ENCODE peak calls at places on chromosomes 5 and 9, in eight cellular contexts. U, F, R, T, X, A, E and K are unnamed samples.

GRCh38 chr9:34459941-34460340 is 1.3 kb downstream of the DNAI1 start:
- DNase-seq in A (no peak), F (no peak), R (peak), X (no peak), T (no peak), E (no peak), U (no peak), K (no peak)

GRCh38 chr5:66958126-66958983 is 238.2 kb downstream of the CD180 start:
- DNase-seq in E (no peak), A (no peak), R (peak), F (no peak), U (no peak), X (no peak), T (peak), K (no peak)

GRCh38 chr5:172886974-172887491 is 53.0 kb downstream of the ERGIC1 start:
- DNase-seq in X (peak), U (peak), F (no peak), E (no peak), R (peak), T (peak), A (no peak), K (no peak)

GRCh38 chr5:169874626-169875025 is 105.7 kb downstream of the INSYN2B start:
- DNase-seq in F (no peak), T (no peak), X (no peak), R (no peak), E (no peak), U (no peak), A (no peak), K (no peak)

GRCh38 chr5:179605026-179605833 is 18.2 kb downstream of the HNRNPH1 start:
- DNase-seq in U (no peak), E (no peak), A (no peak), R (peak), T (no peak), F (peak), X (no peak), K (no peak)

GRCh38 chr5:147310059-147310704 is 75.4 kb downstream of the STK32A start:
- DNase-seq in T (peak), U (peak), A (no peak), E (no peak), X (no peak), F (no peak), R (peak), K (peak)

GRCh38 chr9:129486496-129487306 is 134.2 kb downstream of the C9orf50 start:
- DNase-seq in A (no peak), F (peak), R (no peak), X (peak), T (no peak), E (no peak), U (peak), K (peak)

GRCh38 chr9:122029898-122030297 is 63.2 kb downstream of the TTLL11 start:
- DNase-seq in E (no peak), A (no peak), F (no peak), R (peak), T (no peak), X (no peak), U (no peak), K (no peak)

GRCh38 chr9:99264070-99264469 is 42.0 kb downstream of the SEC61B start:
- DNase-seq in U (no peak), T (no peak), X (no peak), E (no peak), F (no peak), R (peak), A (no peak), K (no peak)

GRCh38 chr5:157473383-157474370 is 13.7 kb downstream of the NIPAL4 start:
- DNase-seq in F (no peak), U (no peak), T (no peak), E (no peak), A (no peak), X (no peak), R (no peak), K (no peak)

GRCh38 chr9:37917315-37917731 is 13.4 kb upstream of the SLC25A51 start:
- DNase-seq in F (no peak), T (no peak), R (no peak), A (no peak), U (no peak), X (no peak), E (no peak), K (no peak)

GRCh38 chr5:165227515-165227914 is 1722.1 kb downstream of the MAT2B start:
- DNase-seq in E (no peak), U (no peak), F (no peak), T (no peak), R (peak), A (no peak), X (no peak), K (peak)

GRCh38 chr5:12413585-12413984 is 509.3 kb upstream of the CTNND2 start:
- DNase-seq in A (no peak), R (no peak), F (no peak), T (no peak), U (no peak), X (no peak), E (no peak), K (no peak)

GRCh38 chr9:74503219-74503618 is 6.1 kb downstream of the RORB start:
- DNase-seq in R (no peak), U (no peak), X (no peak), E (no peak), T (no peak), F (no peak), A (no peak), K (no peak)

GRCh38 chr5:126265917-126266316 is 157.3 kb upstream of the GRAMD2B start:
- DNase-seq in A (no peak), X (no peak), R (peak), F (no peak), E (no peak), U (no peak), T (no peak), K (no peak)

GRCh38 chr9:18896004-18896403 is 137.0 kb downstream of the SAXO1 start:
- DNase-seq in T (no peak), F (no peak), R (no peak), U (no peak), X (no peak), E (no peak), A (no peak), K (no peak)

GRCh38 chr9:133188006-133188842 is 20.8 kb downstream of the OBP2B start:
- DNase-seq in E (peak), U (peak), R (peak), F (no peak), X (no peak), T (peak), A (no peak), K (peak)

GRCh38 chr5:10331341-10331796 is 22.1 kb upstream of the MARCHF6 start:
- DNase-seq in X (peak), R (no peak), A (no peak), U (no peak), E (no peak), F (no peak), T (no peak), K (no peak)

GRCh38 chr9:95087659-95088242 is 229.8 kb downstream of the FANCC start:
- DNase-seq in E (no peak), F (no peak), R (peak), U (peak), T (peak), A (no peak), X (no peak), K (peak)

GRCh38 chr5:151772029-151772867 is 494 bp downstream of the G3BP1 start:
- DNase-seq in A (no peak), F (peak), T (peak), X (peak), U (peak), E (no peak), R (peak), K (peak)

GRCh38 chr9:17531642-17532254 is 47.1 kb upstream of the SH3GL2 start:
- DNase-seq in R (peak), A (no peak), F (no peak), X (no peak), E (peak), U (no peak), T (peak), K (peak)

GRCh38 chr9:89532478-89532877 is 34.6 kb upstream of the SEMA4D start:
- DNase-seq in A (no peak), R (peak), U (no peak), F (peak), X (no peak), T (no peak), E (no peak), K (no peak)

GRCh38 chr5:179802207-179802883 is 4.3 kb downstream of the MGAT4B start:
- DNase-seq in U (no peak), E (no peak), R (peak), A (no peak), F (no peak), X (no peak), T (no peak), K (no peak)

GRCh38 chr9:114626415-114627029 is 15.4 kb downstream of the TMEM268 start:
- DNase-seq in R (no peak), U (no peak), T (no peak), X (no peak), F (no peak), E (no peak), A (no peak), K (no peak)

GRCh38 chr5:178355662-178356061 is 123.1 kb upstream of the PHYKPL start:
- DNase-seq in T (no peak), E (no peak), A (no peak), R (peak), U (no peak), F (no peak), X (no peak), K (no peak)

GRCh38 chr5:74660863-74661262 is 20.3 kb upstream of the ENC1 start:
- DNase-seq in A (no peak), U (no peak), X (no peak), F (no peak), T (no peak), R (no peak), E (no peak), K (no peak)

GRCh38 chr9:35237303-35237702 is 75.5 kb downstream of the UNC13B start:
- DNase-seq in U (no peak), E (no peak), R (no peak), T (no peak), X (no peak), F (no peak), A (no peak), K (peak)

GRCh38 chr5:80389575-80389974 is 18.3 kb upstream of the ZFYVE16 start:
- DNase-seq in E (no peak), X (peak), F (no peak), A (no peak), R (no peak), U (peak), T (no peak), K (no peak)

GRCh38 chr9:129177443-129177790 is 644 bp downstream of the IER5L start:
- DNase-seq in E (no peak), U (no peak), R (peak), X (no peak), A (no peak), T (peak), F (no peak), K (no peak)

GRCh38 chr5:89337-90286 is 2.4 kb upstream of the PLEKHG4B start:
- DNase-seq in X (no peak), A (no peak), F (no peak), E (peak), U (no peak), R (no peak), T (no peak), K (no peak)

GRCh38 chr5:168076561-168076991 is 214.9 kb upstream of the WWC1 start:
- DNase-seq in E (no peak), F (no peak), X (no peak), R (peak), U (no peak), A (no peak), T (no peak), K (peak)

GRCh38 chr9:4750021-4750673 is 9.1 kb upstream of the AK3 start:
- DNase-seq in T (no peak), U (no peak), X (no peak), E (no peak), F (no peak), A (no peak), R (peak), K (no peak)

GRCh38 chr5:126801992-126802294 is 25.0 kb downstream of the LMNB1 start:
- DNase-seq in U (no peak), R (peak), T (no peak), A (no peak), X (no peak), E (no peak), F (no peak), K (no peak)

GRCh38 chr5:72209515-72210115 is 102.3 kb downstream of the MAP1B start:
- DNase-seq in X (no peak), A (no peak), U (no peak), R (peak), E (no peak), T (peak), F (no peak), K (no peak)

GRCh38 chr5:82765765-82766164 is 311.4 kb downstream of the TMEM167A start:
- DNase-seq in U (no peak), F (no peak), T (no peak), A (no peak), E (no peak), X (no peak), R (no peak), K (no peak)

GRCh38 chr5:10728679-10729078 is 32.4 kb downstream of the DAP start:
- DNase-seq in F (no peak), A (no peak), T (no peak), R (no peak), X (no peak), U (no peak), E (no peak), K (no peak)

GRCh38 chr9:114681594-114682332 is at the start of gene TEX48:
- DNase-seq in F (no peak), T (peak), R (peak), U (peak), A (peak), E (peak), X (peak), K (peak)

DNA sequence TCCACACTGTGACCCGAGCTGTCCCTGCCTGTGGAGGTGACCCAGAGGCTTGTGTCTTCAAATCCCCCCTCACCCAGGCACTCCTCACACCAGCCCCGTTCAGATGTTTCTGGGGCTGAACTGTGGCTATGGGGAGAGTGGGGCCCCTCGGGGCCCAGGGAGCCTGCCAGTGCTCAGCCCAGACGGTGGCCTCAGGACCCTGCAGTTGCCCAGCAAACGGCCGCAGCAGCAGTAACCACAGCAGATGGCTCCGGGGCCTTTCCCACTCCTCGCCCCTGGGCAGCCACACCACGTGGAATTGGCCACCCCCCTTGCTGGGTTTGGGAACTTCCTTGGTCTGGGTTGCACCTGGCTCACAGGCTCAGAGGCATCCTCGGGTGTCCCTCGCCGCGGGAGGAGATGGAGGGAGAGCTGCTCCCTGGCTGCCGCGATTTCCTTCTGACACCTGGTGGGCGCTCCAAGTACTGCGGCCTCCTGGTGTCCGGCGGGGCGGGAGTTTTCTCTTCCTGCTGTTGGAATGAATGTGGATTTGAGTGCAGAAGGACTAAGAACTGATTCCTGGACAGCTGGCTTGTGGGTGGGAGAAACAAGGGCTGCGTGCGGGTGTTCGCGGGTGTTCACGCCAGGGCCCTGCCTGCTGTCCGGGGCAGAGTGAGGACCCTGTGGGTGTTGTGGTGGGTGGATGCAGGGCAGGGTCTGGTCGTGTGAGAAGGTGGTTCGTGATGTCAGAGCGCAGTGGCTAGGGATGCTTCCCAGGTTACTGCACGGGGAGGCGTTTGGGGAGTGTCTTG is 97.5 kb downstream of the COL5A1 start:
- DNase-seq in X (peak), F (peak), T (peak), R (peak), E (peak), U (no peak), A (no peak), K (peak)
- TF ChIP-seq CTCF in X (peak), F (peak), T (peak), R (peak), E (peak), U (peak), A (peak), K (peak)

GRCh38 chr9:29826421-29826820 is 2253.1 kb upstream of the C9orf72 start:
- DNase-seq in U (peak), E (no peak), R (no peak), T (no peak), X (no peak), F (no peak), A (no peak), K (no peak)

GRCh38 chr9:29830815-29831214 is 2257.5 kb upstream of the C9orf72 start:
- DNase-seq in X (no peak), U (no peak), T (peak), E (no peak), R (peak), A (no peak), F (no peak), K (peak)
- TF ChIP-seq CTCF in X (no peak), U (no peak), T (peak), E (peak), R (peak), A (no peak), F (no peak), K (peak)

GRCh38 chr9:124369236-124369797 is 45.9 kb downstream of the PSMB7 start:
- DNase-seq in X (no peak), U (no peak), A (no peak), T (no peak), E (no peak), R (no peak), F (no peak), K (no peak)
- TF ChIP-seq CTCF in X (no peak), U (no peak), A (no peak), T (no peak), E (no peak), R (no peak), F (no peak), K (no peak)

GRCh38 chr9:137639303-137640051 is 20.7 kb downstream of the EHMT1 start:
- DNase-seq in R (no peak), T (no peak), U (no peak), E (no peak), A (no peak), F (no peak), X (no peak), K (no peak)
- TF ChIP-seq CTCF in R (no peak), T (no peak), U (no peak), E (no peak), A (no peak), F (no peak), X (no peak), K (no peak)

GRCh38 chr5:135828793-135829150 is 5.7 kb upstream of the SLC25A48 start:
- DNase-seq in F (no peak), U (no peak), A (no peak), E (no peak), X (no peak), T (no peak), R (no peak), K (no peak)

GRCh38 chr5:135827965-135828792 is 6.3 kb upstream of the SLC25A48 start:
- DNase-seq in T (no peak), X (no peak), E (no peak), F (no peak), U (no peak), R (no peak), A (no peak), K (no peak)

GRCh38 chr5:135829179-135829578 is 5.3 kb upstream of the SLC25A48 start:
- DNase-seq in X (no peak), T (no peak), R (no peak), A (no peak), E (no peak), F (no peak), U (no peak), K (no peak)

GRCh38 chr5:135830384-135831275 is 3.8 kb upstream of the SLC25A48 start:
- DNase-seq in F (no peak), U (no peak), E (no peak), X (no peak), A (no peak), R (no peak), T (no peak), K (no peak)

DNA sequence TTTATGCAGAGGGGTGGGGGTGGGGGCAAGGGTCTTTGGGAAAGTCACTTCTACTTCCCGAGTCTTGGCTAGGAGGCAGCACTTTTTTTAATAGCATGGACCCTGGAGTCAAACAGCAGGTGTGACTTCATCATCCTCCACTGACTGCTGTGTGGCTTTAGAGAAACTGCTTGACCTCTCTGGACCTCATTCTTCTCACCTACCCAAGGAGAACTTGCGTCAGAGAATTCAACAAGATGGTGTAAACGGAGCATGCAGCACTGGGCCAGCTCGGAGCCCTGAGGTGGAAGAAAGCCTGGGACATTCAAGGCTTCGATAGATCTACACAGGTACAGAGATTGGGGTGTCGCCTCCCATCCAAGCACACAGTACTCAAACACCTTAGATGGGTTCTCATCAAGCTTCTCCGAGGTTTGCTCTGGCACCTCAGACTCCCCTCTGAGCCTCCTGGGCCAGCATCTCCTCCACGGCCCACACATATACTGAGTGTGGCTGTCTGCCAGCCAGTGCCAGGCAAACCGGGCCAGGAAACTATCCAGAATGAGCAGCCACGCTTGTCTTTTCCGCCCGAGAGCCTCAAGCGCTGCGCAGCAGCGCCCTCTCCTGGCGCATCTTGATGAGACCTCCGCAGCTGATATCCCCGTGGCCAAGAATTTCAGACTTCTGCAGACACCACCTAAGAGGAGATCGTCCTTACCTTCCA is 4.6 kb upstream of the SLC25A48 start:
- DNase-seq in R (peak), U (no peak), A (no peak), T (peak), X (peak), E (peak), F (no peak), K (peak)
- TF ChIP-seq CTCF in R (peak), U (peak), A (peak), T (peak), X (peak), E (peak), F (peak), K (peak)

GRCh38 chr5:65866837-65867508 is 59.4 kb upstream of the ERBIN start:
- DNase-seq in U (no peak), A (no peak), R (no peak), E (no peak), F (no peak), X (no peak), T (no peak), K (no peak)

GRCh38 chr5:65861830-65862241 is 64.5 kb upstream of the ERBIN start:
- DNase-seq in U (no peak), A (no peak), E (no peak), T (peak), F (no peak), X (no peak), R (peak), K (peak)

GRCh38 chr5:65867509-65868195 is 58.7 kb upstream of the ERBIN start:
- DNase-seq in R (peak), U (no peak), E (no peak), T (no peak), F (no peak), A (no peak), X (no peak), K (no peak)

GRCh38 chr5:65862384-65862783 is 64.0 kb upstream of the ERBIN start:
- DNase-seq in F (no peak), E (no peak), U (no peak), R (no peak), T (no peak), X (no peak), A (no peak), K (no peak)

DNA sequence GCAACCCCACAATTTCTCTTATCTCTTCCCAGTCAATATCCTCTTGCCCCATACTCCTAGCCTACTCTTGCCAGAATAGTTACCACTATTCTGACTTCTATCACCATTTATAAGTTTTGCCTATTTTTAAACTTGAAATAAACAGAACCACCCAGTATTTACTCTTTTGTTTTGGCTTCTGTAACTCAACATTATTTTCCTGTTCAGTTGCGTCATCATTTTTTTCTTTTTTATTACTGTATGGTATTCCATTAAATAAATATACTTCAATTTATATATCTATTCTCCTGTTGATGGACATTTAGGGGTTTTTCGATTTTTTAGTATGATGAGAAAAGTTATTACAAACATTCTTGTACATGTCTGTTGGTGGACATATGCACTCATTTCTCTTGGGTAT is 62.6 kb upstream of the ERBIN start:
- DNase-seq in R (no peak), F (no peak), T (no peak), A (no peak), U (no peak), X (no peak), E (no peak), K (no peak)
- TF ChIP-seq CTCF in R (no peak), F (no peak), T (no peak), A (no peak), U (no peak), X (no peak), E (no peak), K (no peak)

GRCh38 chr9:134656334-134657034 is 14.9 kb downstream of the COL5A1 start:
- DNase-seq in T (peak), X (no peak), R (no peak), E (no peak), F (no peak), A (no peak), U (no peak), K (no peak)
- TF ChIP-seq CTCF in T (no peak), X (no peak), R (peak), E (no peak), F (no peak), A (no peak), U (no peak), K (no peak)